ENCODE peak calls at places on chromosomes 13 and 19, in six cellular contexts. O, T, Q, H, D and G are unnamed samples.
A peak's percentile ranks its signal among the peaks of the same experiment; 100 is the strongest.

GRCh38 chr13:94558721-94559120 is 37.2 kb downstream of the TGDS start:
- DNase-seq in O (no peak), T (no peak), Q (no peak), H (peak; percentile 19), D (no peak), G (no peak)

GRCh38 chr13:52743988-52744387 is 4.4 kb upstream of the CNMD start:
- DNase-seq in O (no peak), T (no peak), Q (no peak), H (no peak), D (no peak), G (no peak)

GRCh38 chr19:17952041-17952976 is 14.6 kb upstream of the KCNN1 start:
- DNase-seq in O (peak; percentile 44), T (no peak), Q (no peak), H (no peak), D (no peak), G (no peak)

GRCh38 chr19:18304194-18304495 is 18.7 kb downstream of the LSM4 start:
- DNase-seq in O (no peak), T (no peak), Q (no peak), H (no peak), D (no peak), G (no peak)

GRCh38 chr19:41998246-41999020 is 4.4 kb upstream of the ATP1A3 start:
- DNase-seq in O (peak; percentile 75), T (peak; percentile 39), Q (peak; percentile 66), H (peak; percentile 59), D (peak; percentile 29), G (peak; percentile 13)

GRCh38 chr19:12949363-12950284 is 4.0 kb downstream of the RAD23A start:
- DNase-seq in O (no peak), T (no peak), Q (no peak), H (no peak), D (no peak), G (no peak)

GRCh38 chr19:36747750-36748149 is 24.9 kb downstream of the ZNF850 start:
- DNase-seq in O (no peak), T (no peak), Q (no peak), H (peak; percentile 25), D (no peak), G (peak; percentile 31)

GRCh38 chr13:24458736-24459135 is 53.8 kb downstream of the PARP4 start:
- DNase-seq in O (no peak), T (no peak), Q (no peak), H (no peak), D (no peak), G (peak; percentile 37)

GRCh38 chr13:43245374-43245964 is 222.1 kb downstream of the DNAJC15 start:
- DNase-seq in O (no peak), T (peak; percentile 92), Q (no peak), H (no peak), D (peak; percentile 85), G (no peak)

GRCh38 chr13:113920173-113920572 is 53.7 kb downstream of the C13orf46 start:
- DNase-seq in O (no peak), T (no peak), Q (no peak), H (no peak), D (no peak), G (no peak)

GRCh38 chr13:26589754-26590153 is 32.3 kb downstream of the WASF3 start:
- DNase-seq in O (no peak), T (peak; percentile 56), Q (no peak), H (no peak), D (peak; percentile 54), G (no peak)

GRCh38 chr19:32404939-32405430 is 585 bp upstream of the DPY19L3 start:
- DNase-seq in O (no peak), T (peak; percentile 26), Q (no peak), H (no peak), D (no peak), G (peak; percentile 53)

GRCh38 chr19:16078311-16078758 is 2.0 kb downstream of the TPM4 start:
- DNase-seq in O (no peak), T (peak; percentile 69), Q (peak; percentile 15), H (peak; percentile 74), D (no peak), G (no peak)

GRCh38 chr19:38361633-38362075 is 12.7 kb upstream of the PSMD8 start:
- DNase-seq in O (peak; percentile 98), T (peak; percentile 57), Q (peak; percentile 88), H (peak; percentile 95), D (peak; percentile 83), G (peak; percentile 73)

GRCh38 chr13:40235160-40235796 is 431.2 kb downstream of the FOXO1 start:
- DNase-seq in O (no peak), T (no peak), Q (no peak), H (no peak), D (no peak), G (no peak)

GRCh38 chr13:44868397-44868796 is 120.9 kb downstream of the NUFIP1 start:
- DNase-seq in O (no peak), T (no peak), Q (no peak), H (no peak), D (no peak), G (no peak)

GRCh38 chr13:110422913-110423688 is 116.0 kb downstream of the COL4A2 start:
- DNase-seq in O (no peak), T (no peak), Q (no peak), H (no peak), D (peak; percentile 36), G (peak; percentile 42)

GRCh38 chr13:55087085-55087484 is 2053.6 kb upstream of the PRR20A start:
- DNase-seq in O (peak; percentile 63), T (no peak), Q (no peak), H (peak; percentile 58), D (no peak), G (no peak)

GRCh38 chr19:21468791-21469190 is 36.6 kb upstream of the ZNF429 start:
- DNase-seq in O (peak; percentile 57), T (no peak), Q (no peak), H (peak; percentile 14), D (no peak), G (no peak)

GRCh38 chr13:78658630-78659449 is at the start of gene OBI1:
- DNase-seq in O (peak; percentile 86), T (peak; percentile 89), Q (peak; percentile 74), H (peak; percentile 92), D (peak; percentile 91), G (peak; percentile 76)
- H2BK5ac ChIP-seq in O (peak within 1 kb of the TSS; percentile 74), T (peak within 1 kb of the TSS; percentile 77), Q (no peak within 1 kb of the TSS), H (peak within 1 kb of the TSS; percentile 49), D (peak within 1 kb of the TSS; percentile 84), G (peak within 1 kb of the TSS; percentile 72)

DNA sequence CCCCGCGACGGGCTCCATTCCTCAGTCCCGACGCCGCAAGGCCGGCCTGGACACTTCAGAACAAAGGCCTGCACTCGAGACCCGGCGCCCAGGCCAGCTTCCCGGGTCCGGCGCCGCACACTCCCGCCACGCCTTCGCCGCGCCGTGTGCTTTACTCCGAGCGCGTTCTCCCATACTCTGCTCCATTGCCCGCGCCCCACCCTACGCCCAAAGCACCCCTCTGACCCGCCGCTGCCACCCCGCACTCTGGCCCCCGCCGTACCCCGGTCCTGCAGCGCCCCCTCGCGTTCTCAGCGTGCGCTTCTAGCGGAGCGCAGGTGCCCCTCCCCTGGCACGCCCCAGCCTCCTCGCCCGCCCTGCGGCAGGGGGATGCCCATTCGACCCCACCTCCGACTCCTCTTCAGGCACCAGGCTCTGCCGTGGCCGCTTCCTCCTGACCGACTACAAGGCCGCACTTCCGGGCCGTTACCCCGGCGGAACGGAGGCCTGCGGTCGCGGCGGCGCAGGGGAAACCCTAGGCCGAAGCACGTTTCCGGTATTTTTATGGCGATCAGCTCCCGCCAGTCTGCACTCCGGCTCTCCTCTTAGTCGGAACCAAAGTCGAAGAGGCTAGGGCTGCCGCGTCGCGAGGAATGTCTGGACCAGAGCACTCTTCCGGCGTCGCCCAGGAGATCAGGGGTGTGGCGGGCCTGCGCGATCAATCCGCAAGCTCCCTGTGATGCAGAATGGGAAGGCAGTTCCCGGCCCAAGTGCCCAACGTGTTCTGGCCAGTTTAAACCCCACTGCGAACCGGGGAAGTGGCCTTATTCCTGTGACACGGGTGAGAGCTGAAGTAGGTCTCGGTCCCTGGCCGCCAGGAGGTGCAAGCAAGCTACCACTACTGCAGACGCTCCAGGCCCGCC is at the start of gene ZBTB45:
- DNase-seq in O (peak; percentile 95), T (peak; percentile 96), Q (peak; percentile 90), H (peak; percentile 98), D (peak; percentile 96), G (peak; percentile 93)
- H2BK5ac ChIP-seq in O (no peak within 1 kb of the TSS), T (peak within 1 kb of the TSS; percentile 84), Q (peak within 1 kb of the TSS; percentile 93), H (peak within 1 kb of the TSS; percentile 80), D (peak within 1 kb of the TSS; percentile 59), G (peak within 1 kb of the TSS; percentile 54)

GRCh38 chr13:66214467-66214866 is 1015.7 kb downstream of the PCDH9 start:
- DNase-seq in O (no peak), T (no peak), Q (no peak), H (no peak), D (no peak), G (no peak)

GRCh38 chr13:66216723-66217122 is 1013.4 kb downstream of the PCDH9 start:
- DNase-seq in O (no peak), T (no peak), Q (no peak), H (no peak), D (no peak), G (no peak)

GRCh38 chr13:66219493-66219892 is 1010.6 kb downstream of the PCDH9 start:
- DNase-seq in O (no peak), T (no peak), Q (peak; percentile 63), H (peak; percentile 13), D (no peak), G (no peak)

GRCh38 chr13:66222127-66222526 is 1008.0 kb downstream of the PCDH9 start:
- DNase-seq in O (no peak), T (no peak), Q (no peak), H (no peak), D (no peak), G (no peak)

GRCh38 chr13:66218583-66218982 is 1011.6 kb downstream of the PCDH9 start:
- DNase-seq in O (no peak), T (no peak), Q (no peak), H (peak; percentile 13), D (no peak), G (no peak)
- H2BK5ac ChIP-seq in O (no peak overlapping the region), T (no peak overlapping the region), Q (no peak overlapping the region), H (no peak overlapping the region), D (no peak overlapping the region), G (no peak overlapping the region)

GRCh38 chr19:51063664-51064063 is 1.2 kb downstream of the KLK13 start:
- DNase-seq in O (peak; percentile 23), T (no peak), Q (no peak), H (no peak), D (no peak), G (no peak)

GRCh38 chr19:51066816-51067215 is 1.9 kb upstream of the KLK13 start:
- DNase-seq in O (no peak), T (no peak), Q (no peak), H (no peak), D (no peak), G (no peak)

GRCh38 chr19:51065221-51065960 is 499 bp upstream of the KLK13 start:
- DNase-seq in O (peak; percentile 28), T (no peak), Q (no peak), H (peak; percentile 42), D (no peak), G (no peak)

GRCh38 chr19:51066393-51066792 is 1.5 kb upstream of the KLK13 start:
- DNase-seq in O (peak; percentile 15), T (no peak), Q (no peak), H (no peak), D (no peak), G (no peak)

DNA sequence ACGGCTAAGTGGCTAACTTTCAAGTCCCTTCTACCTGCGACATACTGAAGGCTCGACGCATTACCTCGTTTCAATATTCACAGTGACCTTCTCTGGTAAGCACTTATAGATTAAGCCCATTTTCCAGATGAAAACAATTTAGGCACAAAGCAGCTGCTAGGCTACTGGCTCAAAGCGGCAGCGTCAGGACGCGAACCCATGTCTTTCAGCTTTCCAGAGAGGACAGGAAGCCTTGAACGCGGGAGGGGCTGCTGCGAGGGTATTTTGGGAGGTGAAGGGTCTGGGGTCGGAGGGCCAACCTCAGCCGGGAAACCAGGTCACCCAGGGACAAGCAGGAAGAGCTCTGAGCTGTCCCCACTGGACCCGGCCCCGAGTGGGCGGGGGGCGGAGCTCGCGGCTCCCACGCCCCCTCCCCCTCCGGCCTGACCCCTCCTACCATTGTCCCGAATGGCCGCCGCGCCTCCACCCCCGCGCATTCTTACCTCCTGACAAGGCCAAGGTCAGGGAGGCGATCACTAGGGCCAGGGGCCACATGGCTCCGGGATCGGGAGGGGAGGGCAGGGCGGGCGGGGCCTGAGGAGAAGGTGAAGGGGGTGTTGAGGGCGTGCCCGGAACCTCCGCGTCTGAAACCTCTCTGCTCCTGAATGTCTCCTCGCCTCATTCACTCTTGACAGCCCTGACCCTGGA is at the start of gene KLK13:
- DNase-seq in O (peak; percentile 84), T (no peak), Q (no peak), H (peak; percentile 84), D (no peak), G (no peak)
- H2BK5ac ChIP-seq in O (no peak within 1 kb of the TSS), T (no peak within 1 kb of the TSS), Q (no peak within 1 kb of the TSS), H (no peak within 1 kb of the TSS), D (no peak within 1 kb of the TSS), G (no peak within 1 kb of the TSS)